ENCODE peak calls at places on chromosomes 2 and 18, in five cellular contexts. One of them, this sample, is unnamed.

GRCh38 chr2:47198985-47199451 is 43.9 kb upstream of the STPG4 start:
- DNase-seq in GM03348: peak
- DNase-seq in fibroblast of the aortic adventitia: peak
- DNase-seq in germinal center: no peak
- DNase-seq in mesenchymal stem cell: peak
- DNase-seq in this sample: no peak

GRCh38 chr18:12463191-12463590 is 55.5 kb downstream of the PRELID3A start:
- DNase-seq in germinal center: no peak
- DNase-seq in fibroblast of the aortic adventitia: no peak
- DNase-seq in mesenchymal stem cell: no peak
- DNase-seq in GM03348: no peak
- DNase-seq in this sample: no peak

GRCh38 chr2:38409904-38410167 is 32.8 kb upstream of the ATL2 start:
- DNase-seq in fibroblast of the aortic adventitia: no peak
- DNase-seq in mesenchymal stem cell: no peak
- DNase-seq in germinal center: no peak
- DNase-seq in GM03348: no peak
- DNase-seq in this sample: no peak

GRCh38 chr2:172288603-172289002 is 138.8 kb upstream of the ITGA6 start:
- DNase-seq in GM03348: no peak
- DNase-seq in fibroblast of the aortic adventitia: no peak
- DNase-seq in germinal center: no peak
- DNase-seq in mesenchymal stem cell: no peak
- DNase-seq in this sample: peak

GRCh38 chr2:145931836-145932352 is 1412.0 kb upstream of the ZEB2 start:
- DNase-seq in mesenchymal stem cell: no peak
- DNase-seq in fibroblast of the aortic adventitia: no peak
- DNase-seq in germinal center: no peak
- DNase-seq in GM03348: no peak
- DNase-seq in this sample: no peak

GRCh38 chr2:116517936-116518335 is 1296.6 kb upstream of the DDX18 start:
- DNase-seq in mesenchymal stem cell: no peak
- DNase-seq in fibroblast of the aortic adventitia: no peak
- DNase-seq in GM03348: no peak
- DNase-seq in germinal center: no peak
- DNase-seq in this sample: no peak

GRCh38 chr2:47072728-47073191 is 82.3 kb downstream of the STPG4 start:
- DNase-seq in fibroblast of the aortic adventitia: no peak
- DNase-seq in mesenchymal stem cell: no peak
- DNase-seq in germinal center: peak
- DNase-seq in GM03348: no peak
- DNase-seq in this sample: no peak

GRCh38 chr2:240021488-240022104 is 3.5 kb downstream of the NDUFA10 start:
- DNase-seq in GM03348: peak
- DNase-seq in fibroblast of the aortic adventitia: peak
- DNase-seq in mesenchymal stem cell: peak
- DNase-seq in germinal center: peak
- DNase-seq in this sample: peak

GRCh38 chr2:54560146-54560881 is 104.2 kb downstream of the SPTBN1 start:
- DNase-seq in GM03348: peak
- DNase-seq in fibroblast of the aortic adventitia: peak
- DNase-seq in mesenchymal stem cell: peak
- DNase-seq in germinal center: peak
- DNase-seq in this sample: peak

This sample was measured in naive thymus-derived CD8-positive, alpha-beta T cell.